ENCODE peak calls at places on chromosomes 2 and 18, in four cellular contexts. M, L, W and E are unnamed samples.

GRCh38 chr18:463442-464310 is 36.8 kb downstream of the COLEC12 start:
- DNase-seq in M (no peak), L (no peak), W (no peak), E (no peak)

GRCh38 chr2:66233981-66234380 is 200.9 kb upstream of the MEIS1 start:
- DNase-seq in M (no peak), L (no peak), W (no peak), E (no peak)

GRCh38 chr2:85539361-85540130 is 578 bp downstream of the MAT2A start:
- DNase-seq in M (peak; percentile 59), L (peak; percentile 83), W (peak; percentile 36), E (peak; percentile 48)

GRCh38 chr2:128805237-128805636 is 486.6 kb upstream of the HS6ST1 start:
- DNase-seq in M (no peak), L (no peak), W (no peak), E (no peak)

GRCh38 chr18:9735879-9736278 is 27.8 kb downstream of the RAB31 start:
- DNase-seq in M (no peak), L (no peak), W (no peak), E (no peak)

GRCh38 chr2:19936203-19936602 is 34.4 kb upstream of the TTC32 start:
- DNase-seq in M (peak; percentile 39), L (no peak), W (no peak), E (no peak)

GRCh38 chr18:46570666-46571065 is 86.4 kb downstream of the LOXHD1 start:
- DNase-seq in M (no peak), L (no peak), W (no peak), E (no peak)

GRCh38 chr2:74759991-74760390 is 73.9 kb upstream of the HK2 start:
- DNase-seq in M (no peak), L (no peak), W (no peak), E (no peak)

GRCh38 chr2:234986866-234987720 is 35.3 kb downstream of the SH3BP4 start:
- DNase-seq in M (no peak), L (no peak), W (no peak), E (no peak)

GRCh38 chr18:59988098-59988706 is 88.4 kb downstream of the PMAIP1 start:
- DNase-seq in M (peak; percentile 23), L (peak; percentile 24), W (no peak), E (peak; percentile 50)

GRCh38 chr2:23705771-23706612 is 220.9 kb downstream of the ATAD2B start:
- DNase-seq in M (no peak), L (no peak), W (no peak), E (no peak)

GRCh38 chr2:182446087-182446486 is 19.3 kb upstream of the PDE1A start:
- DNase-seq in M (no peak), L (no peak), W (no peak), E (no peak)

GRCh38 chr2:1360132-1360531 is 53.1 kb upstream of the TPO start:
- DNase-seq in M (no peak), L (no peak), W (no peak), E (no peak)

GRCh38 chr2:11482473-11483031 is 16.6 kb upstream of the E2F6 start:
- DNase-seq in M (no peak), L (no peak), W (no peak), E (peak; percentile 82)

GRCh38 chr2:70930371-70931329 is 5.0 kb upstream of the ATP6V1B1 start:
- DNase-seq in M (no peak), L (peak; percentile 2), W (no peak), E (no peak)

GRCh38 chr2:43576983-43577892 is 18.6 kb downstream of the THADA start:
- DNase-seq in M (peak; percentile 63), L (peak; percentile 40), W (no peak), E (no peak)

GRCh38 chr2:94870392-94871225 is 621 bp upstream of the TEKT4 start:
- DNase-seq in M (peak; percentile 17), L (peak; percentile 41), W (no peak), E (peak; percentile 87)

GRCh38 chr2:527581-527980 is 149.6 kb downstream of the TMEM18 start:
- DNase-seq in M (no peak), L (no peak), W (no peak), E (peak; percentile 52)

GRCh38 chr2:239339241-239339640 is 61.6 kb downstream of the HDAC4 start:
- DNase-seq in M (no peak), L (no peak), W (no peak), E (no peak)

GRCh38 chr2:238879621-238880377 is 31.9 kb downstream of the TWIST2 start:
- DNase-seq in M (no peak), L (no peak), W (no peak), E (no peak)

GRCh38 chr2:195037072-195037471 is 620.0 kb upstream of the SLC39A10 start:
- DNase-seq in M (no peak), L (no peak), W (no peak), E (no peak)

GRCh38 chr2:9637330-9637729 is 6.5 kb upstream of the YWHAQ start:
- DNase-seq in M (peak; percentile 62), L (no peak), W (no peak), E (no peak)

GRCh38 chr2:98912957-98913915 is 22.8 kb downstream of the CRACDL start:
- DNase-seq in M (no peak), L (no peak), W (no peak), E (no peak)

GRCh38 chr2:58032751-58033055 is 13.9 kb upstream of the VRK2 start:
- DNase-seq in M (no peak), L (no peak), W (no peak), E (no peak)

GRCh38 chr2:88218971-88219370 is 48.8 kb downstream of the THNSL2 start:
- DNase-seq in M (no peak), L (no peak), W (no peak), E (no peak)

GRCh38 chr2:197137234-197137633 is 173.3 kb downstream of the ANKRD44 start:
- DNase-seq in M (no peak), L (no peak), W (no peak), E (no peak)

GRCh38 chr2:159497857-159498256 is 118.5 kb downstream of the BAZ2B start:
- DNase-seq in M (no peak), L (no peak), W (no peak), E (no peak)

GRCh38 chr2:32856891-32857290 is 89.9 kb upstream of the LTBP1 start:
- DNase-seq in M (no peak), L (no peak), W (no peak), E (no peak)

GRCh38 chr2:219565130-219566080 is 5.9 kb downstream of the OBSL1 start:
- DNase-seq in M (no peak), L (no peak), W (no peak), E (peak; percentile 70)

GRCh38 chr2:96825057-96825456 is 9.0 kb downstream of the CNNM3 start:
- DNase-seq in M (no peak), L (no peak), W (no peak), E (no peak)

DNA sequence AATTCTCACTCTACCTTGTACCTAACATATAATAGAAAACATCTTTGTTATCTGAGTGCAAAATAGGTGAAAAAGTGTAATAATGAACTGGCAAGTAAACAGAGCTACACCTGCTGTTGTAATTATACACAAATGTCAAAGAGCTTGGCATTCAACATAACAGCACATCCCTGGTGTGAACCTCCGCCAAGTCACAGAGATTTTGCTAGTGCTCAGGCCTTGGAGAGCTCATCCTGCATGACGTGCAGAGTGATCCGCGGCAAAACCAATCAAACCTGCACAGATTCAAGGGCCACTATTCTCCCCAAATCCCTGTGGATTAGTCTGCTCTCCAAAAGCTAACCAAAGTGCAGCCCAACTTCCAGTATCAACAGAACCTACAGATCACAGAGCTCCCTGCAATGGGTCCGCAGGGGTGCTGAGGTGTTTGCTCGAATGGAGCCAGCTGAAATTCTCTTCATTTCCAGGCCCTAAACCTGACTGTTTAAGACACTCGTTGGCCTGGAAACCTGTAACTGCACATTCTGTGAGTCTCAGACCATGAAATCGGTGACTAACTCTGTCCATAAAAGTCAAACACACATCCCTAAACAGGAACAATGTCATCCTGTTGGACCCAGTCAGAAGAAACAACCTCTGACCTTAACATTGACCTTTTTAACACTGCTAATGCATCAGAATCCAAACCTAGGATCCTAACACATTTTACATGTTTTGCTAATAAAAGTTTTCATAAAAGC is 111.8 kb downstream of the EPB41L3 start:
- DNase-seq in M (no peak), L (no peak), W (no peak), E (no peak)
- TF ChIP-seq ETV6 in M (no peak), L (no peak), W (no peak), E (no peak)

GRCh38 chr18:37393221-37393828 is 172.3 kb downstream of the CELF4 start:
- DNase-seq in M (no peak), L (no peak), W (no peak), E (no peak)

GRCh38 chr18:37392648-37393047 is 172.9 kb downstream of the CELF4 start:
- DNase-seq in M (no peak), L (no peak), W (no peak), E (no peak)

GRCh38 chr18:37394610-37394965 is 171.0 kb downstream of the CELF4 start:
- DNase-seq in M (no peak), L (no peak), W (no peak), E (no peak)

GRCh38 chr18:37395138-37395537 is 170.5 kb downstream of the CELF4 start:
- DNase-seq in M (no peak), L (no peak), W (no peak), E (no peak)

GRCh38 chr18:37393945-37394609 is 171.5 kb downstream of the CELF4 start:
- DNase-seq in M (no peak), L (peak; percentile 89), W (no peak), E (peak; percentile 91)
- TF ChIP-seq TCF7 in M (no peak), L (no peak), W (no peak), E (no peak)

DNA sequence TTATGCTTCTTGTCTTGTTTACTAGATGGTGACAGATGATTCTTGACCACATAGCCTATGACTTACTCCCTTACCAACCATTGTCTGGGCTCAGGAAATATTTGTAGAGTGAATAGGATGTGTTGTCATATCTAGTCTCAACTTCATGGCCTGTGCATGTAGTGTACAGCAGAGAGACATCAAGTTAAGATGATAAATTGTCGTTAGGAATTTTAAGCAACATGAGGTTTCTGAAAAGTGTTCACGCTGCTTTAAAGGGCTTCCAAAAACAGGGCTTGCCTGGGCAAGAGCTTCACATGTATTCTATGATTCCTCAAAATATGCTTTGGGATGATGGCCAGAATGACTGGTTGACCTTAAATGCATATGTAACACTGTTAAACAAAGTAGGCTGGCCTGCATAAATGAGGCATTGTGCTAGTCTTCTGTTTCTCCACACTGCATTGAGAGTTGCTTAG is 424.0 kb downstream of the RND3 start:
- DNase-seq in M (no peak), L (no peak), W (no peak), E (no peak)
- TF ChIP-seq ETV6 in M (no peak), L (no peak), W (no peak), E (no peak)

DNA sequence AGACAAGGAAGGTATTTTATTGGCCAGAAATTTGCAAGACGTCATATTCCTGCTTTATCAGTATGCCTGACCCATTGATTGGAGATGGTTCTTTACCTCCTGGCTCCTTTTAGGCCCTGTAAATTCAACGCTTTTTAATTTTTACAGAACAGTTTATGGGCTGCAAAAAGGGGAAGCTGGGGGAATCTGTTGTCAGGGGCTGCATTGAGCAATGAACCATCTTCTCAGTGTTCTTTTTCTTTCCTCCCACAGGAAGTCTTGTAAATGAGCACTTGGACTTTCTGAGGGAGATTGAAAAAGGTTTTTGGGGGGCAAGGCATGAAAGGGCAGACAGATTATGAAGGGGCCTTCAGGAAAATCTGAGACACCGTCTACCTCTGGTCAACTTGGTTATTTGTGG is 503.6 kb upstream of the TNP1 start:
- DNase-seq in M (no peak), L (no peak), W (no peak), E (no peak)
- TF ChIP-seq TCF7 in M (no peak), L (no peak), W (no peak), E (no peak)